ENCODE peak calls at places on chromosomes 2 and 18, in eight cellular contexts. One of them, this sample, is unnamed.

GRCh38 chr2:192314800-192315481 is 120.2 kb upstream of the TMEFF2 start:
- DNase-seq in heart left ventricle: peak; percentile 7
- DNase-seq in transverse colon: no peak
- DNase-seq in ovary: peak; percentile 10
- DNase-seq in mammary epithelial cell: no peak
- DNase-seq in tibial artery: no peak
- DNase-seq in uterus: no peak
- DNase-seq in tibial nerve: no peak
- DNase-seq in this sample: no peak

GRCh38 chr2:68466361-68466777 is 725 bp downstream of the FBXO48 start:
- DNase-seq in transverse colon: peak; percentile 41
- DNase-seq in uterus: no peak
- DNase-seq in tibial nerve: no peak
- DNase-seq in heart left ventricle: no peak
- DNase-seq in ovary: no peak
- DNase-seq in tibial artery: no peak
- DNase-seq in mammary epithelial cell: peak; percentile 79
- DNase-seq in this sample: peak; percentile 70

GRCh38 chr2:215529271-215529670 is 93.4 kb upstream of the FN1 start:
- DNase-seq in transverse colon: no peak
- DNase-seq in ovary: no peak
- DNase-seq in mammary epithelial cell: peak; percentile 89
- DNase-seq in heart left ventricle: no peak
- DNase-seq in tibial artery: no peak
- DNase-seq in uterus: no peak
- DNase-seq in tibial nerve: no peak
- DNase-seq in this sample: peak; percentile 60

GRCh38 chr18:13247506-13247905 is 28.9 kb downstream of the LDLRAD4 start:
- DNase-seq in tibial artery: no peak
- DNase-seq in tibial nerve: no peak
- DNase-seq in transverse colon: no peak
- DNase-seq in ovary: no peak
- DNase-seq in heart left ventricle: no peak
- DNase-seq in mammary epithelial cell: no peak
- DNase-seq in uterus: no peak
- DNase-seq in this sample: no peak

GRCh38 chr2:218733615-218734021 is 23.0 kb downstream of the TTLL4 start:
- DNase-seq in heart left ventricle: no peak
- DNase-seq in mammary epithelial cell: peak; percentile 91
- DNase-seq in uterus: no peak
- DNase-seq in transverse colon: peak; percentile 12
- DNase-seq in tibial nerve: no peak
- DNase-seq in ovary: no peak
- DNase-seq in tibial artery: peak; percentile 66
- DNase-seq in this sample: peak; percentile 36

GRCh38 chr2:129492528-129492927 is 486.9 kb upstream of the RAB6C start:
- DNase-seq in transverse colon: no peak
- DNase-seq in tibial nerve: no peak
- DNase-seq in tibial artery: no peak
- DNase-seq in mammary epithelial cell: no peak
- DNase-seq in uterus: no peak
- DNase-seq in ovary: no peak
- DNase-seq in heart left ventricle: no peak
- DNase-seq in this sample: no peak

GRCh38 chr18:45761512-45762114 is 37.6 kb downstream of the SLC14A1 start:
- DNase-seq in transverse colon: no peak
- DNase-seq in tibial nerve: no peak
- DNase-seq in ovary: no peak
- DNase-seq in tibial artery: no peak
- DNase-seq in heart left ventricle: no peak
- DNase-seq in mammary epithelial cell: no peak
- DNase-seq in uterus: no peak
- DNase-seq in this sample: no peak

GRCh38 chr2:165872101-165872791 is 78.2 kb upstream of the GALNT3 start:
- DNase-seq in heart left ventricle: no peak
- DNase-seq in ovary: no peak
- DNase-seq in mammary epithelial cell: no peak
- DNase-seq in tibial artery: no peak
- DNase-seq in uterus: no peak
- DNase-seq in transverse colon: no peak
- DNase-seq in tibial nerve: no peak
- DNase-seq in this sample: no peak

GRCh38 chr2:238289574-238289973 is 1.2 kb upstream of the PER2 start:
- DNase-seq in mammary epithelial cell: no peak
- DNase-seq in uterus: no peak
- DNase-seq in transverse colon: no peak
- DNase-seq in ovary: no peak
- DNase-seq in tibial nerve: no peak
- DNase-seq in heart left ventricle: no peak
- DNase-seq in tibial artery: peak; percentile 63
- DNase-seq in this sample: no peak

DNA sequence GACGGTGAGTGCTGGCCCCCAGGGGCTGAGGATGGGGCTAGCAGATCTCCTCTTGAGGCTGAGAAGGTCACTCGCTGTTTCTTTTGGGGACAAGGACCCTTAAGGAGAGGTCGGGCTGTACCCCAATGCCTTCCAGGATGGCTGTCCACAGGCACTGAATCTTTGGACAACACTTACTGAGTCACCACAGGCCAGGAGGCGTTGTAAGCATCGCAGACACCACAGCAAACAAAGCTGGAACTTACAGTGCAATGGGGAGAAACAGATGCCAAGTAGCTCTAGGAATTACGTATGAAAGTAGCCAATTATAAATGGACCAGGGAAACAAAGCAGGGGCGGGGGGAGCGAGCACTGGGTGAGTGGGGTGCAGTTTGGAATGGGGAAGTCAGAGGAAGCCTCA is 219.8 kb downstream of the GLI2 start:
- DNase-seq in ovary: no peak
- DNase-seq in tibial artery: no peak
- DNase-seq in transverse colon: no peak
- DNase-seq in uterus: no peak
- DNase-seq in tibial nerve: no peak
- DNase-seq in mammary epithelial cell: no peak
- DNase-seq in heart left ventricle: no peak
- DNase-seq in this sample: no peak
- H3K36me3 ChIP-seq in ovary: no peaks in the 10 kb centered on the region
- H3K36me3 ChIP-seq in tibial artery: peaks cover 40% of the 10 kb centered on the region
- H3K36me3 ChIP-seq in transverse colon: no peaks in the 10 kb centered on the region
- H3K36me3 ChIP-seq in uterus: no peaks in the 10 kb centered on the region
- H3K36me3 ChIP-seq in tibial nerve: no peaks in the 10 kb centered on the region
- H3K36me3 ChIP-seq in mammary epithelial cell: no peaks in the 10 kb centered on the region
- H3K36me3 ChIP-seq in heart left ventricle: no peaks in the 10 kb centered on the region
- H3K36me3 ChIP-seq in this sample: peaks cover 5% of the 10 kb centered on the region

GRCh38 chr2:124625561-124625960 is 600.5 kb downstream of the CNTNAP5 start:
- DNase-seq in tibial nerve: no peak
- DNase-seq in ovary: no peak
- DNase-seq in mammary epithelial cell: no peak
- DNase-seq in heart left ventricle: no peak
- DNase-seq in uterus: no peak
- DNase-seq in tibial artery: no peak
- DNase-seq in transverse colon: no peak
- DNase-seq in this sample: no peak
- H3K9me3 ChIP-seq in tibial nerve: no peaks in the 10 kb centered on the region
- H3K9me3 ChIP-seq in ovary: no peaks in the 10 kb centered on the region
- H3K9me3 ChIP-seq in mammary epithelial cell: peaks cover 25% of the 10 kb centered on the region
- H3K9me3 ChIP-seq in heart left ventricle: no peaks in the 10 kb centered on the region
- H3K9me3 ChIP-seq in uterus: no peaks in the 10 kb centered on the region
- H3K9me3 ChIP-seq in tibial artery: no peaks in the 10 kb centered on the region
- H3K9me3 ChIP-seq in transverse colon: no peaks in the 10 kb centered on the region
- H3K9me3 ChIP-seq in this sample: no peaks in the 10 kb centered on the region

GRCh38 chr18:79136742-79137141 is 67.5 kb downstream of the ATP9B start:
- DNase-seq in tibial nerve: no peak
- DNase-seq in mammary epithelial cell: no peak
- DNase-seq in uterus: no peak
- DNase-seq in ovary: no peak
- DNase-seq in transverse colon: no peak
- DNase-seq in tibial artery: no peak
- DNase-seq in heart left ventricle: no peak
- DNase-seq in this sample: no peak
- H3K36me3 ChIP-seq in tibial nerve: no peaks in the 10 kb centered on the region
- H3K36me3 ChIP-seq in mammary epithelial cell: no peaks in the 10 kb centered on the region
- H3K36me3 ChIP-seq in uterus: no peaks in the 10 kb centered on the region
- H3K36me3 ChIP-seq in ovary: no peaks in the 10 kb centered on the region
- H3K36me3 ChIP-seq in transverse colon: no peaks in the 10 kb centered on the region
- H3K36me3 ChIP-seq in tibial artery: peaks cover 25% of the 10 kb centered on the region
- H3K36me3 ChIP-seq in heart left ventricle: no peaks in the 10 kb centered on the region
- H3K36me3 ChIP-seq in this sample: peaks cover 19% of the 10 kb centered on the region

GRCh38 chr2:112995346-112995920 is 9.8 kb upstream of the IL36A start:
- DNase-seq in heart left ventricle: no peak
- DNase-seq in transverse colon: no peak
- DNase-seq in tibial artery: no peak
- DNase-seq in tibial nerve: no peak
- DNase-seq in ovary: no peak
- DNase-seq in uterus: no peak
- DNase-seq in mammary epithelial cell: no peak
- DNase-seq in this sample: no peak

GRCh38 chr2:112993831-112994230 is 11.4 kb upstream of the IL36A start:
- DNase-seq in tibial nerve: no peak
- DNase-seq in uterus: no peak
- DNase-seq in ovary: no peak
- DNase-seq in tibial artery: no peak
- DNase-seq in transverse colon: no peak
- DNase-seq in mammary epithelial cell: no peak
- DNase-seq in heart left ventricle: no peak
- DNase-seq in this sample: no peak

GRCh38 chr2:112994648-112995047 is 10.6 kb upstream of the IL36A start:
- DNase-seq in heart left ventricle: no peak
- DNase-seq in tibial artery: no peak
- DNase-seq in tibial nerve: no peak
- DNase-seq in ovary: no peak
- DNase-seq in uterus: no peak
- DNase-seq in mammary epithelial cell: no peak
- DNase-seq in transverse colon: no peak
- DNase-seq in this sample: no peak

GRCh38 chr2:113000436-113000835 is 4.8 kb upstream of the IL36A start:
- DNase-seq in tibial nerve: no peak
- DNase-seq in tibial artery: no peak
- DNase-seq in mammary epithelial cell: no peak
- DNase-seq in transverse colon: no peak
- DNase-seq in heart left ventricle: no peak
- DNase-seq in ovary: no peak
- DNase-seq in uterus: no peak
- DNase-seq in this sample: no peak

DNA sequence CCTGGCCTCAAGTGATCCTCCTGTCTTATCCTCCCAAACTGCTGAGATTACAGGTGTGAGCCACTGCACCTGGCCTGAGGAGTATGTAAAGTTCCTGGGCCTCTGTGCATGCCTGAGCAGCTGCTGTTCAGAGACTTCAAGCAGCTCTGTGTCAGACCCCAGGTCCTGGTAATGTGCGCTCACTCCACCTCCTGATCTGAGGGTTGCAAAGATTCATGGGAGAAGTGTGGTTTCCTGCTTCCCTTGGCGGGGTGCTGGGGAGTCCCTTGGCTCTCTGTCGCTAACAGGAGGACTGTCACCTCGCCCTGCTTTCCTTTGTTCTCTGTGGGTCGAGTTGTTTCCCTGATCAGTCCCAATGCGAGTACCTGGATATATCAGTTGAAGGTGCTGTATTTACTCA is 8.6 kb upstream of the IL36A start:
- DNase-seq in tibial artery: no peak
- DNase-seq in tibial nerve: no peak
- DNase-seq in transverse colon: peak; percentile 16
- DNase-seq in ovary: no peak
- DNase-seq in heart left ventricle: no peak
- DNase-seq in uterus: no peak
- DNase-seq in mammary epithelial cell: no peak
- DNase-seq in this sample: no peak
- H3K9me3 ChIP-seq in tibial artery: no peaks in the 10 kb centered on the region
- H3K9me3 ChIP-seq in tibial nerve: peaks cover 32% of the 10 kb centered on the region
- H3K9me3 ChIP-seq in transverse colon: peaks cover 27% of the 10 kb centered on the region
- H3K9me3 ChIP-seq in ovary: no peaks in the 10 kb centered on the region
- H3K9me3 ChIP-seq in heart left ventricle: peaks cover 30% of the 10 kb centered on the region
- H3K9me3 ChIP-seq in uterus: no peaks in the 10 kb centered on the region
- H3K9me3 ChIP-seq in mammary epithelial cell: peaks cover 12% of the 10 kb centered on the region
- H3K9me3 ChIP-seq in this sample: peaks cover 42% of the 10 kb centered on the region

GRCh38 chr2:42133771-42134195 is 35.4 kb upstream of the EML4 start:
- DNase-seq in ovary: no peak
- DNase-seq in transverse colon: no peak
- DNase-seq in heart left ventricle: no peak
- DNase-seq in tibial artery: no peak
- DNase-seq in mammary epithelial cell: no peak
- DNase-seq in tibial nerve: no peak
- DNase-seq in uterus: no peak
- DNase-seq in this sample: no peak
- H3K36me3 ChIP-seq in ovary: no peaks in the 10 kb centered on the region
- H3K36me3 ChIP-seq in transverse colon: no peaks in the 10 kb centered on the region
- H3K36me3 ChIP-seq in heart left ventricle: no peaks in the 10 kb centered on the region
- H3K36me3 ChIP-seq in tibial artery: no peaks in the 10 kb centered on the region
- H3K36me3 ChIP-seq in mammary epithelial cell: no peaks in the 10 kb centered on the region
- H3K36me3 ChIP-seq in tibial nerve: no peaks in the 10 kb centered on the region
- H3K36me3 ChIP-seq in uterus: no peaks in the 10 kb centered on the region
- H3K36me3 ChIP-seq in this sample: no peaks in the 10 kb centered on the region

DNA sequence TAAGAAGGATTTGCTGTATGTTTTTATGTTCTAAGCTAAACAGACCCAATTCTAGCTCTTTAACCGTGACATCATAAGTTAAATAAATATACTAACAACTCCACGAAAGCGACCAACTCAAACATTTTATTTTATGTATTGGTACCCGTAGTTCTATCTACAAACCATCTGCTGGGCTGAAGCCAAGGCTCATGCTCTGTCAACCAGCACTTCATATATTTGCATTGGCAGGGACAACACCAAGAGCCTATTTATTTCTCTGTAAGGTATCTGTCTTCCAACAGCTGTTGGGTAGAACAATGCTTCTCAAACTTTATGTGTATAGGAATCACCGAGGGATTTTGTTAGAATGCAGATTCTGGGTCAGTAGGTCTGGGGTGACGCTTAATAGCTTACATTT is 64.5 kb downstream of the PID1 start:
- DNase-seq in mammary epithelial cell: no peak
- DNase-seq in transverse colon: peak; percentile 14
- DNase-seq in heart left ventricle: no peak
- DNase-seq in tibial artery: no peak
- DNase-seq in uterus: no peak
- DNase-seq in tibial nerve: no peak
- DNase-seq in ovary: no peak
- DNase-seq in this sample: no peak
- H3K9me3 ChIP-seq in mammary epithelial cell: no peaks in the 10 kb centered on the region
- H3K9me3 ChIP-seq in transverse colon: no peaks in the 10 kb centered on the region
- H3K9me3 ChIP-seq in heart left ventricle: peaks cover 6% of the 10 kb centered on the region
- H3K9me3 ChIP-seq in tibial artery: no peaks in the 10 kb centered on the region
- H3K9me3 ChIP-seq in uterus: no peaks in the 10 kb centered on the region
- H3K9me3 ChIP-seq in tibial nerve: no peaks in the 10 kb centered on the region
- H3K9me3 ChIP-seq in ovary: no peaks in the 10 kb centered on the region
- H3K9me3 ChIP-seq in this sample: no peaks in the 10 kb centered on the region

This sample was measured in adipocyte.